ENCODE peak calls at places on chromosomes 13 and 19, in four cellular contexts. S, Y, O and U are unnamed samples.

GRCh38 chr13:21047591-21048282 is 13.6 kb downstream of the LATS2 start:
- DNase-seq in S (peak), O (no peak), Y (no peak), U (no peak)

GRCh38 chr19:45075215-45076028 is 856 bp downstream of the ZNF296 start:
- DNase-seq in Y (no peak), O (peak), S (peak), U (peak)

GRCh38 chr19:50721441-50722137 is 1.6 kb upstream of the CLEC11A start:
- DNase-seq in S (peak), Y (no peak), O (no peak), U (no peak)

GRCh38 chr13:110327036-110327790 is 20.1 kb downstream of the COL4A2 start:
- DNase-seq in O (no peak), Y (no peak), S (no peak), U (no peak)

GRCh38 chr13:63643543-63643942 is 2227.9 kb upstream of the PCDH20 start:
- DNase-seq in Y (no peak), O (no peak), S (no peak), U (no peak)

GRCh38 chr13:33494596-33495214 is 209.2 kb upstream of the STARD13 start:
- DNase-seq in O (peak), S (peak), Y (no peak), U (no peak)

GRCh38 chr13:111458001-111458531 is 137.6 kb downstream of the TEX29 start:
- DNase-seq in Y (no peak), O (no peak), S (no peak), U (no peak)

GRCh38 chr19:33684550-33685303 is 63.0 kb downstream of the CHST8 start:
- DNase-seq in S (no peak), Y (no peak), O (no peak), U (no peak)

GRCh38 chr19:2820112-2820702 is 539 bp downstream of the ZNF554 start:
- DNase-seq in Y (no peak), O (no peak), S (peak), U (no peak)

GRCh38 chr19:14167013-14167593 is 30.7 kb upstream of the ASF1B start:
- DNase-seq in S (no peak), O (no peak), Y (no peak), U (no peak)

GRCh38 chr19:4206818-4207484 is 22.4 kb upstream of the EBI3 start:
- DNase-seq in S (no peak), O (no peak), Y (no peak), U (no peak)

GRCh38 chr19:8512115-8512967 is 1.6 kb downstream of the ZNF414 start:
- DNase-seq in Y (no peak), O (no peak), S (no peak), U (no peak)

GRCh38 chr13:113965383-113965874 is 8.4 kb downstream of the C13orf46 start:
- DNase-seq in S (no peak), Y (no peak), O (no peak), U (no peak)

GRCh38 chr13:27293051-27293691 is 22.5 kb downstream of the RASL11A start:
- DNase-seq in Y (no peak), S (peak), O (no peak), U (no peak)

GRCh38 chr19:13849991-13850909 is 26.7 kb upstream of the NANOS3 start:
- DNase-seq in O (peak), S (peak), Y (no peak), U (peak)

GRCh38 chr13:111281751-111282311 is 38.6 kb upstream of the TEX29 start:
- DNase-seq in O (no peak), Y (no peak), S (no peak), U (no peak)

GRCh38 chr13:25777509-25777908 is 274.3 kb downstream of the SHISA2 start:
- DNase-seq in Y (no peak), S (no peak), O (no peak), U (no peak)